ENCODE peak calls at places on chromosomes 16 and 17, in six cellular contexts. One of them, this sample, is unnamed.

GRCh38 chr17:80919331-80920284 is 72.0 kb upstream of the CHMP6 start:
- DNase-seq in nephron progenitor cell: no peak
- DNase-seq in IMR-90: no peak
- DNase-seq in right atrium auricular region: no peak
- DNase-seq in epithelial cell of esophagus: no peak
- DNase-seq in DMS153: no peak
- DNase-seq in this sample: no peak

GRCh38 chr17:47203984-47204721 is 5.0 kb upstream of the MYL4 start:
- DNase-seq in nephron progenitor cell: no peak
- DNase-seq in IMR-90: peak
- DNase-seq in right atrium auricular region: no peak
- DNase-seq in epithelial cell of esophagus: no peak
- DNase-seq in DMS153: no peak
- DNase-seq in this sample: no peak

GRCh38 chr17:83099570-83100181 is 20.3 kb downstream of the METRNL start:
- DNase-seq in nephron progenitor cell: peak
- DNase-seq in IMR-90: no peak
- DNase-seq in right atrium auricular region: no peak
- DNase-seq in epithelial cell of esophagus: no peak
- DNase-seq in DMS153: no peak
- DNase-seq in this sample: no peak

GRCh38 chr17:57577751-57578607 is 167.1 kb downstream of the CCDC182 start:
- DNase-seq in nephron progenitor cell: no peak
- DNase-seq in IMR-90: peak
- DNase-seq in right atrium auricular region: peak
- DNase-seq in epithelial cell of esophagus: peak
- DNase-seq in DMS153: no peak
- DNase-seq in this sample: no peak

GRCh38 chr16:29148867-29149272 is 164.0 kb downstream of the LAT start:
- DNase-seq in nephron progenitor cell: no peak
- DNase-seq in IMR-90: no peak
- DNase-seq in right atrium auricular region: no peak
- DNase-seq in epithelial cell of esophagus: no peak
- DNase-seq in DMS153: no peak
- DNase-seq in this sample: no peak

GRCh38 chr16:66483689-66484452 is 56.8 kb downstream of the BEAN1 start:
- DNase-seq in nephron progenitor cell: peak
- DNase-seq in IMR-90: peak
- DNase-seq in right atrium auricular region: peak
- DNase-seq in epithelial cell of esophagus: peak
- DNase-seq in DMS153: peak
- DNase-seq in this sample: no peak

GRCh38 chr16:3012828-3013420 is at the start of gene CLDN9:
- DNase-seq in nephron progenitor cell: no peak
- DNase-seq in IMR-90: no peak
- DNase-seq in right atrium auricular region: no peak
- DNase-seq in epithelial cell of esophagus: no peak
- DNase-seq in DMS153: peak
- DNase-seq in this sample: peak

GRCh38 chr17:38578229-38578628 is 27.5 kb downstream of the SRCIN1 start:
- DNase-seq in nephron progenitor cell: peak
- DNase-seq in IMR-90: no peak
- DNase-seq in right atrium auricular region: no peak
- DNase-seq in epithelial cell of esophagus: no peak
- DNase-seq in DMS153: no peak
- DNase-seq in this sample: no peak

GRCh38 chr16:84868829-84869457 is 49.2 kb downstream of the CRISPLD2 start:
- DNase-seq in nephron progenitor cell: no peak
- DNase-seq in IMR-90: no peak
- DNase-seq in right atrium auricular region: no peak
- DNase-seq in epithelial cell of esophagus: no peak
- DNase-seq in DMS153: no peak
- DNase-seq in this sample: no peak

GRCh38 chr17:51422634-51423033 is 162.3 kb downstream of the UTP18 start:
- DNase-seq in nephron progenitor cell: no peak
- DNase-seq in IMR-90: no peak
- DNase-seq in right atrium auricular region: no peak
- DNase-seq in epithelial cell of esophagus: no peak
- DNase-seq in DMS153: no peak
- DNase-seq in this sample: no peak

GRCh38 chr17:43994272-43995149 is 9.9 kb upstream of the NAGS start:
- DNase-seq in nephron progenitor cell: peak
- DNase-seq in IMR-90: peak
- DNase-seq in right atrium auricular region: peak
- DNase-seq in epithelial cell of esophagus: peak
- DNase-seq in DMS153: peak
- DNase-seq in this sample: no peak

GRCh38 chr16:86324320-86324719 is 186.0 kb upstream of the FOXF1 start:
- DNase-seq in nephron progenitor cell: peak
- DNase-seq in IMR-90: no peak
- DNase-seq in right atrium auricular region: no peak
- DNase-seq in epithelial cell of esophagus: no peak
- DNase-seq in DMS153: no peak
- DNase-seq in this sample: no peak

GRCh38 chr16:84795338-84796053 is 24.3 kb upstream of the CRISPLD2 start:
- DNase-seq in nephron progenitor cell: no peak
- DNase-seq in IMR-90: peak
- DNase-seq in right atrium auricular region: peak
- DNase-seq in epithelial cell of esophagus: peak
- DNase-seq in DMS153: no peak
- DNase-seq in this sample: no peak

GRCh38 chr16:687499-687898 is 2.7 kb downstream of the WDR24 start:
- DNase-seq in nephron progenitor cell: no peak
- DNase-seq in IMR-90: no peak
- DNase-seq in right atrium auricular region: no peak
- DNase-seq in epithelial cell of esophagus: no peak
- DNase-seq in DMS153: no peak
- DNase-seq in this sample: no peak

GRCh38 chr17:65749479-65749878 is 188.0 kb upstream of the AXIN2 start:
- DNase-seq in nephron progenitor cell: no peak
- DNase-seq in IMR-90: peak
- DNase-seq in right atrium auricular region: no peak
- DNase-seq in epithelial cell of esophagus: peak
- DNase-seq in DMS153: no peak
- DNase-seq in this sample: no peak

GRCh38 chr17:31068291-31068690 is 26.5 kb upstream of the NF1 start:
- DNase-seq in nephron progenitor cell: no peak
- DNase-seq in IMR-90: peak
- DNase-seq in right atrium auricular region: no peak
- DNase-seq in epithelial cell of esophagus: peak
- DNase-seq in DMS153: peak
- DNase-seq in this sample: no peak

GRCh38 chr16:57277586-57277985 is 6.9 kb downstream of the PLLP start:
- DNase-seq in nephron progenitor cell: no peak
- DNase-seq in IMR-90: peak
- DNase-seq in right atrium auricular region: no peak
- DNase-seq in epithelial cell of esophagus: peak
- DNase-seq in DMS153: no peak
- DNase-seq in this sample: no peak

GRCh38 chr17:58092797-58093385 is 9.7 kb downstream of the DYNLL2 start:
- DNase-seq in nephron progenitor cell: no peak
- DNase-seq in IMR-90: no peak
- DNase-seq in right atrium auricular region: no peak
- DNase-seq in epithelial cell of esophagus: peak
- DNase-seq in DMS153: no peak
- DNase-seq in this sample: no peak

GRCh38 chr16:70681382-70682238 is 4.2 kb downstream of the MTSS2 start:
- DNase-seq in nephron progenitor cell: no peak
- DNase-seq in IMR-90: no peak
- DNase-seq in right atrium auricular region: no peak
- DNase-seq in epithelial cell of esophagus: peak
- DNase-seq in DMS153: no peak
- DNase-seq in this sample: no peak

GRCh38 chr16:2428787-2429036 is 535 bp upstream of the CCNF start:
- DNase-seq in nephron progenitor cell: no peak
- DNase-seq in IMR-90: no peak
- DNase-seq in right atrium auricular region: no peak
- DNase-seq in epithelial cell of esophagus: no peak
- DNase-seq in DMS153: no peak
- DNase-seq in this sample: no peak

GRCh38 chr16:76668207-76668725 is 391.1 kb downstream of the CNTNAP4 start:
- DNase-seq in nephron progenitor cell: peak
- DNase-seq in IMR-90: no peak
- DNase-seq in right atrium auricular region: no peak
- DNase-seq in epithelial cell of esophagus: no peak
- DNase-seq in DMS153: no peak
- DNase-seq in this sample: no peak

GRCh38 chr17:38798614-38799500 is 499 bp downstream of the PIP4K2B start:
- DNase-seq in nephron progenitor cell: no peak
- DNase-seq in IMR-90: peak
- DNase-seq in right atrium auricular region: peak
- DNase-seq in epithelial cell of esophagus: peak
- DNase-seq in DMS153: no peak
- DNase-seq in this sample: no peak

GRCh38 chr16:67953641-67954375 is 9.9 kb upstream of the LCAT start:
- DNase-seq in nephron progenitor cell: no peak
- DNase-seq in IMR-90: no peak
- DNase-seq in right atrium auricular region: no peak
- DNase-seq in epithelial cell of esophagus: no peak
- DNase-seq in DMS153: no peak
- DNase-seq in this sample: no peak

GRCh38 chr17:79549111-79549915 is 61.5 kb downstream of the RBFOX3 start:
- DNase-seq in nephron progenitor cell: no peak
- DNase-seq in IMR-90: no peak
- DNase-seq in right atrium auricular region: no peak
- DNase-seq in epithelial cell of esophagus: no peak
- DNase-seq in DMS153: no peak
- DNase-seq in this sample: no peak

GRCh38 chr17:50093807-50094206 is 1.3 kb upstream of the PDK2 start:
- DNase-seq in nephron progenitor cell: no peak
- DNase-seq in IMR-90: no peak
- DNase-seq in right atrium auricular region: no peak
- DNase-seq in epithelial cell of esophagus: no peak
- DNase-seq in DMS153: no peak
- DNase-seq in this sample: no peak

GRCh38 chr17:71349908-71350600 is 770.8 kb upstream of the SOX9 start:
- DNase-seq in nephron progenitor cell: no peak
- DNase-seq in IMR-90: peak
- DNase-seq in right atrium auricular region: no peak
- DNase-seq in epithelial cell of esophagus: no peak
- DNase-seq in DMS153: no peak
- DNase-seq in this sample: no peak

GRCh38 chr16:30837904-30838303 is 50.9 kb upstream of the ZNF629 start:
- DNase-seq in nephron progenitor cell: no peak
- DNase-seq in IMR-90: peak
- DNase-seq in right atrium auricular region: no peak
- DNase-seq in epithelial cell of esophagus: no peak
- DNase-seq in DMS153: no peak
- DNase-seq in this sample: no peak

GRCh38 chr17:17419166-17419565 is 57.6 kb upstream of the MED9 start:
- DNase-seq in nephron progenitor cell: no peak
- DNase-seq in IMR-90: no peak
- DNase-seq in right atrium auricular region: no peak
- DNase-seq in epithelial cell of esophagus: no peak
- DNase-seq in DMS153: no peak
- DNase-seq in this sample: no peak

GRCh38 chr17:80491478-80492342 is 15.3 kb upstream of the NPTX1 start:
- DNase-seq in nephron progenitor cell: peak
- DNase-seq in IMR-90: no peak
- DNase-seq in right atrium auricular region: no peak
- DNase-seq in epithelial cell of esophagus: no peak
- DNase-seq in DMS153: peak
- DNase-seq in this sample: no peak

GRCh38 chr17:81422776-81423697 is 27.8 kb downstream of the BAHCC1 start:
- DNase-seq in nephron progenitor cell: peak
- DNase-seq in IMR-90: peak
- DNase-seq in right atrium auricular region: peak
- DNase-seq in epithelial cell of esophagus: peak
- DNase-seq in DMS153: no peak
- DNase-seq in this sample: no peak

GRCh38 chr17:69492410-69493071 is 78.0 kb downstream of the MAP2K6 start:
- DNase-seq in nephron progenitor cell: peak
- DNase-seq in IMR-90: peak
- DNase-seq in right atrium auricular region: no peak
- DNase-seq in epithelial cell of esophagus: peak
- DNase-seq in DMS153: no peak
- DNase-seq in this sample: no peak

GRCh38 chr17:31130286-31131224 is 35.8 kb downstream of the NF1 start:
- DNase-seq in nephron progenitor cell: no peak
- DNase-seq in IMR-90: no peak
- DNase-seq in right atrium auricular region: no peak
- DNase-seq in epithelial cell of esophagus: no peak
- DNase-seq in DMS153: no peak
- DNase-seq in this sample: no peak

This sample was measured in NCI-H1417 treated with DMSO at 0.1 percent for 48 hours.